ENCODE peak calls at places on chromosomes 11 and 22, in eight cellular contexts. One of them, this sample, is unnamed.

GRCh38 chr11:61797263-61797944 is 4.7 kb downstream of the FEN1 start:
- DNase-seq in AG10803: peak; percentile 84
- DNase-seq in activated CD8-positive, alpha-beta memory T cell treated with anti-CD3 and anti-CD28 coated beads, Interleukin-2, amount 10 ng/mL, durations not matched to agents 7 days and 5 days: peak; percentile 85
- DNase-seq in CD8-positive, alpha-beta T cell: peak; percentile 61
- DNase-seq in memory B cell: peak; percentile 68
- DNase-seq in NB4: peak; percentile 87
- DNase-seq in NCI-H1436: peak; percentile 53
- DNase-seq in KBM-7: peak; percentile 77
- DNase-seq in this sample: peak; percentile 76

GRCh38 chr11:13216019-13217006 is 61.3 kb upstream of the BMAL1 start:
- DNase-seq in NCI-H1436: no peak
- DNase-seq in AG10803: peak; percentile 96
- DNase-seq in KBM-7: no peak
- DNase-seq in NB4: peak; percentile 86
- DNase-seq in CD8-positive, alpha-beta T cell: no peak
- DNase-seq in activated CD8-positive, alpha-beta memory T cell treated with anti-CD3 and anti-CD28 coated beads, Interleukin-2, amount 10 ng/mL, durations not matched to agents 7 days and 5 days: peak; percentile 69
- DNase-seq in memory B cell: no peak
- DNase-seq in this sample: peak; percentile 99

GRCh38 chr11:66659785-66660184 is 17.9 kb downstream of the RBM4B start:
- DNase-seq in AG10803: no peak
- DNase-seq in CD8-positive, alpha-beta T cell: no peak
- DNase-seq in activated CD8-positive, alpha-beta memory T cell treated with anti-CD3 and anti-CD28 coated beads, Interleukin-2, amount 10 ng/mL, durations not matched to agents 7 days and 5 days: no peak
- DNase-seq in KBM-7: peak; percentile 57
- DNase-seq in memory B cell: no peak
- DNase-seq in NCI-H1436: no peak
- DNase-seq in NB4: peak; percentile 39
- DNase-seq in this sample: no peak

GRCh38 chr11:34316347-34317037 is 41.3 kb downstream of the ABTB2 start:
- DNase-seq in activated CD8-positive, alpha-beta memory T cell treated with anti-CD3 and anti-CD28 coated beads, Interleukin-2, amount 10 ng/mL, durations not matched to agents 7 days and 5 days: no peak
- DNase-seq in memory B cell: no peak
- DNase-seq in NCI-H1436: no peak
- DNase-seq in NB4: peak; percentile 74
- DNase-seq in KBM-7: no peak
- DNase-seq in CD8-positive, alpha-beta T cell: no peak
- DNase-seq in AG10803: peak; percentile 40
- DNase-seq in this sample: peak; percentile 40

GRCh38 chr11:117473692-117474091 is 146.0 kb downstream of the CEP164 start:
- DNase-seq in KBM-7: no peak
- DNase-seq in NCI-H1436: peak; percentile 81
- DNase-seq in CD8-positive, alpha-beta T cell: no peak
- DNase-seq in activated CD8-positive, alpha-beta memory T cell treated with anti-CD3 and anti-CD28 coated beads, Interleukin-2, amount 10 ng/mL, durations not matched to agents 7 days and 5 days: no peak
- DNase-seq in memory B cell: no peak
- DNase-seq in NB4: no peak
- DNase-seq in AG10803: no peak
- DNase-seq in this sample: peak; percentile 62

GRCh38 chr11:16167706-16168487 is 188.4 kb downstream of the SOX6 start:
- DNase-seq in CD8-positive, alpha-beta T cell: no peak
- DNase-seq in KBM-7: no peak
- DNase-seq in NCI-H1436: no peak
- DNase-seq in memory B cell: no peak
- DNase-seq in NB4: no peak
- DNase-seq in activated CD8-positive, alpha-beta memory T cell treated with anti-CD3 and anti-CD28 coated beads, Interleukin-2, amount 10 ng/mL, durations not matched to agents 7 days and 5 days: no peak
- DNase-seq in AG10803: no peak
- DNase-seq in this sample: no peak

GRCh38 chr22:23772315-23773246 is at the start of gene MMP11:
- DNase-seq in NCI-H1436: peak; percentile 44
- DNase-seq in KBM-7: no peak
- DNase-seq in NB4: peak; percentile 46
- DNase-seq in activated CD8-positive, alpha-beta memory T cell treated with anti-CD3 and anti-CD28 coated beads, Interleukin-2, amount 10 ng/mL, durations not matched to agents 7 days and 5 days: peak; percentile 65
- DNase-seq in CD8-positive, alpha-beta T cell: peak; percentile 45
- DNase-seq in memory B cell: peak; percentile 30
- DNase-seq in AG10803: peak; percentile 28
- DNase-seq in this sample: peak; percentile 43

GRCh38 chr11:3835752-3836151 is 5.0 kb downstream of the RHOG start:
- DNase-seq in NCI-H1436: no peak
- DNase-seq in KBM-7: no peak
- DNase-seq in CD8-positive, alpha-beta T cell: no peak
- DNase-seq in AG10803: no peak
- DNase-seq in activated CD8-positive, alpha-beta memory T cell treated with anti-CD3 and anti-CD28 coated beads, Interleukin-2, amount 10 ng/mL, durations not matched to agents 7 days and 5 days: no peak
- DNase-seq in memory B cell: no peak
- DNase-seq in NB4: peak; percentile 57
- DNase-seq in this sample: no peak

GRCh38 chr22:10780281-10780680 is 4747.7 kb upstream of the OR11H1 start:
- DNase-seq in memory B cell: no peak
- DNase-seq in KBM-7: no peak
- DNase-seq in AG10803: no peak
- DNase-seq in NB4: no peak
- DNase-seq in NCI-H1436: no peak
- DNase-seq in activated CD8-positive, alpha-beta memory T cell treated with anti-CD3 and anti-CD28 coated beads, Interleukin-2, amount 10 ng/mL, durations not matched to agents 7 days and 5 days: no peak
- DNase-seq in CD8-positive, alpha-beta T cell: no peak
- DNase-seq in this sample: no peak

GRCh38 chr22:48949375-48950149 is 878.1 kb downstream of the BRD1 start:
- DNase-seq in NB4: peak; percentile 64
- DNase-seq in NCI-H1436: no peak
- DNase-seq in AG10803: no peak
- DNase-seq in memory B cell: no peak
- DNase-seq in CD8-positive, alpha-beta T cell: no peak
- DNase-seq in activated CD8-positive, alpha-beta memory T cell treated with anti-CD3 and anti-CD28 coated beads, Interleukin-2, amount 10 ng/mL, durations not matched to agents 7 days and 5 days: no peak
- DNase-seq in KBM-7: no peak
- DNase-seq in this sample: no peak

GRCh38 chr22:26756675-26757293 is 99.4 kb downstream of the MIAT start:
- DNase-seq in activated CD8-positive, alpha-beta memory T cell treated with anti-CD3 and anti-CD28 coated beads, Interleukin-2, amount 10 ng/mL, durations not matched to agents 7 days and 5 days: peak; percentile 53
- DNase-seq in NCI-H1436: no peak
- DNase-seq in CD8-positive, alpha-beta T cell: no peak
- DNase-seq in AG10803: peak; percentile 58
- DNase-seq in memory B cell: peak; percentile 7
- DNase-seq in NB4: peak; percentile 38
- DNase-seq in KBM-7: peak; percentile 61
- DNase-seq in this sample: peak; percentile 34

GRCh38 chr11:9053631-9054030 is 37.8 kb downstream of the SCUBE2 start:
- DNase-seq in NCI-H1436: no peak
- DNase-seq in CD8-positive, alpha-beta T cell: no peak
- DNase-seq in activated CD8-positive, alpha-beta memory T cell treated with anti-CD3 and anti-CD28 coated beads, Interleukin-2, amount 10 ng/mL, durations not matched to agents 7 days and 5 days: no peak
- DNase-seq in NB4: no peak
- DNase-seq in KBM-7: no peak
- DNase-seq in memory B cell: no peak
- DNase-seq in AG10803: peak; percentile 58
- DNase-seq in this sample: peak; percentile 94

GRCh38 chr11:75346296-75346695 is 5.2 kb downstream of the ARRB1 start:
- DNase-seq in NB4: no peak
- DNase-seq in activated CD8-positive, alpha-beta memory T cell treated with anti-CD3 and anti-CD28 coated beads, Interleukin-2, amount 10 ng/mL, durations not matched to agents 7 days and 5 days: no peak
- DNase-seq in CD8-positive, alpha-beta T cell: no peak
- DNase-seq in AG10803: no peak
- DNase-seq in KBM-7: no peak
- DNase-seq in NCI-H1436: no peak
- DNase-seq in memory B cell: no peak
- DNase-seq in this sample: no peak

GRCh38 chr11:110919241-110919893 is 207.1 kb upstream of the ARHGAP20 start:
- DNase-seq in NCI-H1436: no peak
- DNase-seq in activated CD8-positive, alpha-beta memory T cell treated with anti-CD3 and anti-CD28 coated beads, Interleukin-2, amount 10 ng/mL, durations not matched to agents 7 days and 5 days: no peak
- DNase-seq in NB4: no peak
- DNase-seq in CD8-positive, alpha-beta T cell: no peak
- DNase-seq in AG10803: no peak
- DNase-seq in KBM-7: no peak
- DNase-seq in memory B cell: no peak
- DNase-seq in this sample: no peak

GRCh38 chr11:62925308-62925707 is 4.1 kb upstream of the CHRM1 start:
- DNase-seq in CD8-positive, alpha-beta T cell: no peak
- DNase-seq in NB4: no peak
- DNase-seq in KBM-7: no peak
- DNase-seq in NCI-H1436: no peak
- DNase-seq in AG10803: no peak
- DNase-seq in memory B cell: no peak
- DNase-seq in activated CD8-positive, alpha-beta memory T cell treated with anti-CD3 and anti-CD28 coated beads, Interleukin-2, amount 10 ng/mL, durations not matched to agents 7 days and 5 days: no peak
- DNase-seq in this sample: peak; percentile 45

GRCh38 chr11:17786824-17787525 is 52.4 kb downstream of the KCNC1 start:
- DNase-seq in AG10803: peak; percentile 47
- DNase-seq in NB4: no peak
- DNase-seq in memory B cell: no peak
- DNase-seq in NCI-H1436: no peak
- DNase-seq in KBM-7: no peak
- DNase-seq in activated CD8-positive, alpha-beta memory T cell treated with anti-CD3 and anti-CD28 coated beads, Interleukin-2, amount 10 ng/mL, durations not matched to agents 7 days and 5 days: no peak
- DNase-seq in CD8-positive, alpha-beta T cell: no peak
- DNase-seq in this sample: peak; percentile 62

GRCh38 chr11:38019072-38019775 is 1421.2 kb upstream of the RAG2 start:
- DNase-seq in AG10803: no peak
- DNase-seq in NB4: peak; percentile 7
- DNase-seq in NCI-H1436: no peak
- DNase-seq in KBM-7: no peak
- DNase-seq in memory B cell: no peak
- DNase-seq in CD8-positive, alpha-beta T cell: no peak
- DNase-seq in activated CD8-positive, alpha-beta memory T cell treated with anti-CD3 and anti-CD28 coated beads, Interleukin-2, amount 10 ng/mL, durations not matched to agents 7 days and 5 days: no peak
- DNase-seq in this sample: peak; percentile 87

GRCh38 chr22:47292546-47293320 is 530.3 kb downstream of the TBC1D22A start:
- DNase-seq in KBM-7: no peak
- DNase-seq in AG10803: no peak
- DNase-seq in NCI-H1436: no peak
- DNase-seq in NB4: no peak
- DNase-seq in activated CD8-positive, alpha-beta memory T cell treated with anti-CD3 and anti-CD28 coated beads, Interleukin-2, amount 10 ng/mL, durations not matched to agents 7 days and 5 days: no peak
- DNase-seq in memory B cell: no peak
- DNase-seq in CD8-positive, alpha-beta T cell: no peak
- DNase-seq in this sample: no peak

GRCh38 chr11:70952171-70952570 is 300.2 kb downstream of the SHANK2 start:
- DNase-seq in KBM-7: no peak
- DNase-seq in NCI-H1436: no peak
- DNase-seq in CD8-positive, alpha-beta T cell: no peak
- DNase-seq in AG10803: no peak
- DNase-seq in memory B cell: no peak
- DNase-seq in NB4: no peak
- DNase-seq in activated CD8-positive, alpha-beta memory T cell treated with anti-CD3 and anti-CD28 coated beads, Interleukin-2, amount 10 ng/mL, durations not matched to agents 7 days and 5 days: no peak
- DNase-seq in this sample: no peak

GRCh38 chr11:6268811-6269210 is 9.2 kb downstream of the CCKBR start:
- DNase-seq in activated CD8-positive, alpha-beta memory T cell treated with anti-CD3 and anti-CD28 coated beads, Interleukin-2, amount 10 ng/mL, durations not matched to agents 7 days and 5 days: no peak
- DNase-seq in NCI-H1436: no peak
- DNase-seq in KBM-7: no peak
- DNase-seq in memory B cell: no peak
- DNase-seq in AG10803: no peak
- DNase-seq in NB4: no peak
- DNase-seq in CD8-positive, alpha-beta T cell: no peak
- DNase-seq in this sample: peak; percentile 22

GRCh38 chr11:117662255-117662654 is 134.8 kb downstream of the DSCAML1 start:
- DNase-seq in memory B cell: no peak
- DNase-seq in NCI-H1436: no peak
- DNase-seq in AG10803: no peak
- DNase-seq in NB4: no peak
- DNase-seq in KBM-7: no peak
- DNase-seq in CD8-positive, alpha-beta T cell: no peak
- DNase-seq in activated CD8-positive, alpha-beta memory T cell treated with anti-CD3 and anti-CD28 coated beads, Interleukin-2, amount 10 ng/mL, durations not matched to agents 7 days and 5 days: no peak
- DNase-seq in this sample: peak; percentile 55

GRCh38 chr11:120181446-120181992 is 29.3 kb upstream of the OAF start:
- DNase-seq in CD8-positive, alpha-beta T cell: no peak
- DNase-seq in activated CD8-positive, alpha-beta memory T cell treated with anti-CD3 and anti-CD28 coated beads, Interleukin-2, amount 10 ng/mL, durations not matched to agents 7 days and 5 days: peak; percentile 11
- DNase-seq in NB4: no peak
- DNase-seq in memory B cell: no peak
- DNase-seq in NCI-H1436: no peak
- DNase-seq in AG10803: no peak
- DNase-seq in KBM-7: no peak
- DNase-seq in this sample: no peak

GRCh38 chr11:108177570-108177969 is 44.9 kb downstream of the NPAT start:
- DNase-seq in KBM-7: no peak
- DNase-seq in activated CD8-positive, alpha-beta memory T cell treated with anti-CD3 and anti-CD28 coated beads, Interleukin-2, amount 10 ng/mL, durations not matched to agents 7 days and 5 days: no peak
- DNase-seq in NCI-H1436: no peak
- DNase-seq in memory B cell: no peak
- DNase-seq in NB4: no peak
- DNase-seq in AG10803: no peak
- DNase-seq in CD8-positive, alpha-beta T cell: no peak
- DNase-seq in this sample: no peak

GRCh38 chr22:44335903-44336803 is 23.4 kb upstream of the SHISAL1 start:
- DNase-seq in memory B cell: no peak
- DNase-seq in KBM-7: no peak
- DNase-seq in CD8-positive, alpha-beta T cell: no peak
- DNase-seq in AG10803: no peak
- DNase-seq in NCI-H1436: no peak
- DNase-seq in NB4: no peak
- DNase-seq in activated CD8-positive, alpha-beta memory T cell treated with anti-CD3 and anti-CD28 coated beads, Interleukin-2, amount 10 ng/mL, durations not matched to agents 7 days and 5 days: no peak
- DNase-seq in this sample: peak; percentile 6

GRCh38 chr11:35548925-35549561 is 23.6 kb upstream of the PAMR1 start:
- DNase-seq in AG10803: no peak
- DNase-seq in CD8-positive, alpha-beta T cell: no peak
- DNase-seq in KBM-7: no peak
- DNase-seq in NB4: no peak
- DNase-seq in activated CD8-positive, alpha-beta memory T cell treated with anti-CD3 and anti-CD28 coated beads, Interleukin-2, amount 10 ng/mL, durations not matched to agents 7 days and 5 days: no peak
- DNase-seq in memory B cell: no peak
- DNase-seq in NCI-H1436: no peak
- DNase-seq in this sample: no peak

GRCh38 chr11:118437046-118437735 is 899 bp downstream of the KMT2A start:
- DNase-seq in NB4: peak; percentile 54
- DNase-seq in CD8-positive, alpha-beta T cell: no peak
- DNase-seq in memory B cell: no peak
- DNase-seq in KBM-7: no peak
- DNase-seq in NCI-H1436: peak; percentile 49
- DNase-seq in activated CD8-positive, alpha-beta memory T cell treated with anti-CD3 and anti-CD28 coated beads, Interleukin-2, amount 10 ng/mL, durations not matched to agents 7 days and 5 days: peak; percentile 74
- DNase-seq in AG10803: peak; percentile 34
- DNase-seq in this sample: peak; percentile 43

GRCh38 chr11:96178014-96178745 is 164.8 kb downstream of the MAML2 start:
- DNase-seq in activated CD8-positive, alpha-beta memory T cell treated with anti-CD3 and anti-CD28 coated beads, Interleukin-2, amount 10 ng/mL, durations not matched to agents 7 days and 5 days: no peak
- DNase-seq in KBM-7: peak; percentile 30
- DNase-seq in NB4: no peak
- DNase-seq in memory B cell: no peak
- DNase-seq in NCI-H1436: no peak
- DNase-seq in CD8-positive, alpha-beta T cell: no peak
- DNase-seq in AG10803: no peak
- DNase-seq in this sample: no peak

GRCh38 chr11:74055938-74056337 is 47.1 kb upstream of the UCP3 start:
- DNase-seq in memory B cell: no peak
- DNase-seq in AG10803: peak; percentile 34
- DNase-seq in KBM-7: no peak
- DNase-seq in NCI-H1436: no peak
- DNase-seq in CD8-positive, alpha-beta T cell: no peak
- DNase-seq in activated CD8-positive, alpha-beta memory T cell treated with anti-CD3 and anti-CD28 coated beads, Interleukin-2, amount 10 ng/mL, durations not matched to agents 7 days and 5 days: no peak
- DNase-seq in NB4: no peak
- DNase-seq in this sample: peak; percentile 63

GRCh38 chr11:86193297-86194095 is 51.1 kb upstream of the EED start:
- DNase-seq in activated CD8-positive, alpha-beta memory T cell treated with anti-CD3 and anti-CD28 coated beads, Interleukin-2, amount 10 ng/mL, durations not matched to agents 7 days and 5 days: peak; percentile 86
- DNase-seq in KBM-7: peak; percentile 91
- DNase-seq in CD8-positive, alpha-beta T cell: peak; percentile 47
- DNase-seq in AG10803: peak; percentile 81
- DNase-seq in NCI-H1436: peak; percentile 84
- DNase-seq in NB4: peak; percentile 90
- DNase-seq in memory B cell: peak; percentile 58
- DNase-seq in this sample: peak; percentile 89